ENCODE peak calls at places on chromosomes 1 and 21, in nine cellular contexts. S is LoVo; N is right atrium auricular region; C is naive thymus-derived CD8-positive, alpha-beta T cell; G is HCEC 1CT; T is stimulated activated CD4-positive, alpha-beta T cell treated with anti-CD3 and anti-CD28 coated beads, Interleukin-1b, Interleukin-23, amount 100 ng/mL, for 24 hours; O is stimulated activated CD8-positive, alpha-beta memory T cell treated with anti-CD3 and anti-CD28 coated beads, Interleukin-7, amount 100 ng/mL, for 1 hour; F is T1000; Z is dermis microvascular lymphatic vessel endothelial cell. M is an unnamed sample.
A peak's percentile ranks its signal among the peaks of the same experiment; 100 is the strongest.

GRCh38 chr21:44618909-44619308 is 7.0 kb downstream of the KRTAP10-8 start:
- DNase-seq in Z (peak; percentile 2), G (no peak), T (peak; percentile 16), O (peak; percentile 32), N (peak; percentile 36), C (peak; percentile 65), S (no peak), F (no peak), M (no peak)

GRCh38 chr1:194167956-194168355 is 981.5 kb upstream of the B3GALT2 start:
- DNase-seq in Z (no peak), S (no peak), T (no peak), C (no peak), N (no peak), F (no peak), O (no peak), G (no peak), M (no peak)

GRCh38 chr1:13706058-13706457 is 6.1 kb downstream of the PRDM2 start:
- DNase-seq in T (no peak), S (no peak), C (no peak), F (no peak), O (no peak), Z (no peak), N (no peak), G (no peak), M (no peak)

GRCh38 chr1:225713281-225713680 is 60.4 kb upstream of the ENAH start:
- DNase-seq in Z (no peak), O (no peak), C (no peak), G (no peak), N (no peak), T (no peak), S (no peak), F (no peak), M (no peak)

GRCh38 chr1:86542626-86543025 is 4.3 kb upstream of the CLCA4 start:
- DNase-seq in O (no peak), S (no peak), Z (no peak), C (no peak), F (no peak), N (no peak), T (no peak), G (peak; percentile 26), M (no peak)

GRCh38 chr1:36446261-36446660 is 4.0 kb downstream of the OSCP1 start:
- DNase-seq in T (no peak), O (no peak), G (peak; percentile 6), Z (peak; percentile 22), F (no peak), S (no peak), C (no peak), N (no peak), M (no peak)

GRCh38 chr1:175853681-175854080 is 110.3 kb upstream of the TNR start:
- DNase-seq in Z (no peak), G (no peak), T (no peak), O (no peak), F (no peak), N (no peak), S (no peak), C (no peak), M (no peak)

GRCh38 chr1:56506951-56507437 is 72.4 kb downstream of the PLPP3 start:
- DNase-seq in N (no peak), S (no peak), O (no peak), T (no peak), G (no peak), C (no peak), F (no peak), Z (peak; percentile 84), M (no peak)

GRCh38 chr1:101474039-101474665 is 237.3 kb downstream of the S1PR1 start:
- DNase-seq in T (no peak), G (peak; percentile 38), Z (peak; percentile 36), N (no peak), C (no peak), S (peak; percentile 37), O (no peak), F (no peak), M (no peak)

GRCh38 chr1:168360151-168360550 is 79.5 kb downstream of the TBX19 start:
- DNase-seq in S (no peak), T (no peak), O (no peak), G (peak; percentile 46), F (no peak), N (no peak), C (no peak), Z (no peak), M (no peak)

GRCh38 chr1:3055051-3055450 is 14.0 kb upstream of the PRDM16 start:
- DNase-seq in O (no peak), G (no peak), S (no peak), Z (no peak), T (no peak), N (no peak), C (no peak), F (no peak), M (no peak)

GRCh38 chr1:3247521-3248031 is 178.6 kb downstream of the PRDM16 start:
- DNase-seq in C (no peak), T (no peak), O (no peak), G (no peak), F (no peak), N (no peak), Z (no peak), S (no peak), M (no peak)

GRCh38 chr1:55882931-55883330 is 667.8 kb upstream of the USP24 start:
- DNase-seq in Z (no peak), T (no peak), C (no peak), G (no peak), F (no peak), O (no peak), N (no peak), S (no peak), M (no peak)

GRCh38 chr1:46655848-46656247 is 12.3 kb downstream of the ATPAF1 start:
- DNase-seq in Z (no peak), C (no peak), O (no peak), N (no peak), T (no peak), G (no peak), F (no peak), S (no peak), M (no peak)

GRCh38 chr1:230744382-230744781 is 2.8 kb upstream of the CAPN9 start:
- DNase-seq in S (no peak), T (no peak), N (no peak), Z (no peak), F (no peak), O (no peak), C (no peak), G (peak; percentile 10), M (no peak)

GRCh38 chr1:89176971-89177370 is 1.2 kb upstream of the GBP7 start:
- DNase-seq in N (no peak), Z (no peak), O (no peak), G (no peak), S (no peak), F (no peak), C (no peak), T (no peak), M (no peak)

GRCh38 chr21:45448810-45449657 is 44.1 kb downstream of the COL18A1 start:
- DNase-seq in O (no peak), C (no peak), T (no peak), F (no peak), S (no peak), Z (no peak), G (no peak), N (no peak), M (no peak)

GRCh38 chr1:57850572-57850971 is 426.7 kb upstream of the DAB1 start:
- DNase-seq in G (no peak), T (no peak), O (no peak), C (no peak), F (no peak), Z (no peak), N (no peak), S (no peak), M (no peak)

GRCh38 chr1:81967957-81968356 is 167.2 kb downstream of the ADGRL2 start:
- DNase-seq in T (no peak), Z (no peak), C (no peak), N (no peak), O (no peak), F (no peak), G (no peak), S (no peak), M (no peak)

GRCh38 chr1:31587720-31588423 is 11.6 kb downstream of the TINAGL1 start:
- DNase-seq in F (no peak), S (peak; percentile 71), G (no peak), O (no peak), N (peak; percentile 65), Z (peak; percentile 84), C (peak; percentile 39), T (peak; percentile 49), M (no peak)

GRCh38 chr1:19204665-19205266 is 5.3 kb downstream of the UBR4 start:
- DNase-seq in F (no peak), N (no peak), T (no peak), O (no peak), G (peak; percentile 26), S (no peak), Z (no peak), C (no peak), M (no peak)

GRCh38 chr1:158016651-158017335 is 23.3 kb downstream of the KIRREL1 start:
- DNase-seq in Z (peak; percentile 31), C (no peak), N (no peak), G (no peak), S (no peak), T (no peak), O (no peak), F (no peak), M (no peak)

GRCh38 chr1:42679364-42679983 is 2.7 kb upstream of the YBX1 start:
- DNase-seq in C (no peak), S (no peak), T (no peak), G (peak; percentile 41), Z (no peak), N (no peak), F (no peak), O (no peak), M (no peak)

GRCh38 chr1:155472491-155472890 is 90.1 kb downstream of the ASH1L start:
- DNase-seq in N (no peak), T (no peak), Z (no peak), G (no peak), C (no peak), F (no peak), S (no peak), O (no peak), M (no peak)

GRCh38 chr1:106620521-106620954 is 435.9 kb upstream of the PRMT6 start:
- DNase-seq in Z (no peak), G (no peak), F (peak; percentile 73), S (no peak), T (no peak), O (no peak), N (no peak), C (no peak), M (no peak)

GRCh38 chr21:45913416-45913765 is 68.2 kb upstream of the COL6A1 start:
- DNase-seq in Z (no peak), G (no peak), S (no peak), T (no peak), F (no peak), O (no peak), C (no peak), N (no peak), M (no peak)

GRCh38 chr1:157482174-157482573 is 70.1 kb downstream of the FCRL5 start:
- DNase-seq in S (no peak), G (peak; percentile 2), N (no peak), Z (no peak), O (no peak), T (no peak), F (no peak), C (no peak), M (no peak)

GRCh38 chr1:12088607-12089006 is 25.5 kb downstream of the TNFRSF8 start:
- DNase-seq in T (no peak), S (no peak), F (no peak), O (no peak), N (no peak), Z (no peak), G (no peak), C (peak; percentile 44), M (no peak)

GRCh38 chr1:51575406-51576084 is 41.3 kb upstream of the OSBPL9 start:
- DNase-seq in N (no peak), S (no peak), G (no peak), O (no peak), F (peak; percentile 58), Z (peak; percentile 68), T (no peak), C (no peak), M (no peak)

GRCh38 chr1:42960693-42961559 is 2.3 kb upstream of the SLC2A1 start:
- DNase-seq in Z (peak; percentile 38), C (no peak), O (no peak), S (no peak), F (no peak), T (no peak), G (no peak), N (no peak), M (peak; percentile 23)

GRCh38 chr1:116709666-116710167 is 42.2 kb upstream of the IGSF3 start:
- DNase-seq in Z (no peak), N (no peak), T (no peak), C (no peak), S (no peak), G (no peak), F (no peak), O (no peak), M (no peak)